ENCODE peak calls at places on chromosomes 6 and 20, in six cellular contexts. E is pancreas; Z is naive thymus-derived CD4-positive, alpha-beta T cell; V is psoas muscle; H is GM23248; M is fibroblast of lung. K is an unnamed sample.

GRCh38 chr20:14879839-14880238 is 542.4 kb upstream of the FLRT3 start:
- DNase-seq in V (no peak), Z (no peak), H (no peak), M (no peak), E (no peak), K (no peak)

GRCh38 chr6:72130327-72130726 is 244.0 kb downstream of the RIMS1 start:
- DNase-seq in H (no peak), M (no peak), E (no peak), V (no peak), Z (no peak), K (no peak)

GRCh38 chr6:44539701-44540100 is 152.2 kb downstream of the CDC5L start:
- DNase-seq in V (no peak), M (no peak), E (no peak), Z (no peak), H (no peak), K (no peak)

GRCh38 chr20:24504331-24505285 is 35.2 kb downstream of the SYNDIG1 start:
- DNase-seq in V (no peak), H (no peak), M (no peak), E (no peak), Z (no peak), K (no peak)

GRCh38 chr6:1580109-1580508 is 29.6 kb upstream of the FOXC1 start:
- DNase-seq in M (peak; percentile 23), V (no peak), Z (no peak), H (peak; percentile 49), E (no peak), K (no peak)

GRCh38 chr20:50504231-50504823 is 5.9 kb upstream of the PTPN1 start:
- DNase-seq in E (no peak), H (peak; percentile 28), M (peak; percentile 57), Z (no peak), V (no peak), K (no peak)

GRCh38 chr6:161342039-161342438 is 68.2 kb upstream of the AGPAT4 start:
- DNase-seq in M (no peak), Z (no peak), V (no peak), E (no peak), H (no peak), K (no peak)

GRCh38 chr20:53071833-53072232 is 99.7 kb downstream of the TSHZ2 start:
- DNase-seq in H (no peak), Z (no peak), M (no peak), V (no peak), E (no peak), K (no peak)

GRCh38 chr6:144332177-144332576 is 47.0 kb downstream of the UTRN start:
- DNase-seq in V (no peak), E (no peak), M (no peak), Z (no peak), H (no peak), K (no peak)

GRCh38 chr6:111646942-111647341 is 41.3 kb upstream of the TRAF3IP2 start:
- DNase-seq in V (peak; percentile 86), Z (no peak), E (no peak), H (peak; percentile 84), M (peak; percentile 94), K (no peak)

GRCh38 chr20:35582131-35582530 is 33.5 kb upstream of the SPAG4 start:
- DNase-seq in H (no peak), E (no peak), M (no peak), V (peak; percentile 5), Z (no peak), K (peak; percentile 29)

GRCh38 chr20:58838174-58838573 is 12.5 kb downstream of the GNAS-AS1 start:
- DNase-seq in Z (no peak), E (no peak), V (no peak), H (no peak), M (no peak), K (no peak)

GRCh38 chr20:8398289-8399051 is 266.4 kb downstream of the PLCB1 start:
- DNase-seq in M (no peak), H (no peak), V (no peak), E (no peak), Z (no peak), K (no peak)

GRCh38 chr6:153090241-153090930 is 40.7 kb downstream of the RGS17 start:
- DNase-seq in V (no peak), M (peak; percentile 83), Z (no peak), E (no peak), H (peak; percentile 89), K (no peak)

GRCh38 chr20:39909447-39909846 is 779.6 kb downstream of the MAFB start:
- DNase-seq in Z (no peak), M (no peak), H (no peak), E (no peak), V (peak; percentile 51), K (peak; percentile 49)

GRCh38 chr6:158086706-158087518 is 81.2 kb downstream of the SERAC1 start:
- DNase-seq in E (no peak), V (no peak), Z (no peak), H (no peak), M (peak; percentile 36), K (no peak)

GRCh38 chr6:50791900-50792508 is 26.7 kb upstream of the TFAP2B start:
- DNase-seq in M (peak; percentile 46), E (no peak), H (peak; percentile 75), V (no peak), Z (no peak), K (no peak)

GRCh38 chr6:86936834-86937218 is 502 bp upstream of the HTR1E start:
- DNase-seq in Z (no peak), M (no peak), H (no peak), V (no peak), E (no peak), K (no peak)

GRCh38 chr6:121780325-121781313 is 345.2 kb downstream of the GJA1 start:
- DNase-seq in E (peak; percentile 6), V (peak; percentile 95), Z (no peak), M (peak; percentile 95), H (peak; percentile 94), K (no peak)

GRCh38 chr6:3209114-3210023 is 18.1 kb downstream of the TUBB2B start:
- DNase-seq in Z (no peak), H (peak; percentile 99), E (no peak), V (peak; percentile 67), M (peak; percentile 93), K (peak; percentile 67)

GRCh38 chr6:131139599-131139998 is 4.3 kb downstream of the AKAP7 start:
- DNase-seq in Z (no peak), V (no peak), M (no peak), E (no peak), H (no peak), K (no peak)

GRCh38 chr20:22338140-22338708 is 246.1 kb downstream of the FOXA2 start:
- DNase-seq in E (no peak), Z (no peak), M (no peak), V (no peak), H (no peak), K (no peak)
- H3K27me3 ChIP-seq in E (no peaks in the 10 kb centered on the region), Z (no peaks in the 10 kb centered on the region), M (no peaks in the 10 kb centered on the region), V (no peaks in the 10 kb centered on the region), H (peaks cover 11% of the 10 kb centered on the region), K (peaks cover 12% of the 10 kb centered on the region)

GRCh38 chr20:47360489-47361267 is 4.2 kb upstream of the ZMYND8 start:
- DNase-seq in Z (no peak), H (peak; percentile 80), E (peak; percentile 76), V (peak; percentile 93), M (peak; percentile 96), K (peak; percentile 90)
- H3K4me1 ChIP-seq in Z (peaks cover 47% of the 10 kb centered on the region), H (peaks cover 54% of the 10 kb centered on the region), E (peaks cover 57% of the 10 kb centered on the region), V (peaks cover 64% of the 10 kb centered on the region), M (peaks cover 42% of the 10 kb centered on the region), K (peaks cover 56% of the 10 kb centered on the region)

GRCh38 chr6:26122402-26122792 is 35.2 kb downstream of the HFE start:
- DNase-seq in V (no peak), M (no peak), E (no peak), H (peak; percentile 46), Z (no peak), K (no peak)

GRCh38 chr6:26121141-26122004 is 34.1 kb downstream of the HFE start:
- DNase-seq in H (peak; percentile 15), E (no peak), M (peak; percentile 39), Z (no peak), V (no peak), K (no peak)

GRCh38 chr6:26118999-26119398 is 31.8 kb downstream of the HFE start:
- DNase-seq in V (no peak), M (no peak), E (no peak), Z (no peak), H (no peak), K (no peak)

GRCh38 chr6:26122005-26122388 is 34.8 kb downstream of the HFE start:
- DNase-seq in V (no peak), E (no peak), M (no peak), Z (no peak), H (no peak), K (no peak)

GRCh38 chr6:26120807-26121140 is 33.5 kb downstream of the HFE start:
- DNase-seq in V (no peak), Z (no peak), H (no peak), E (no peak), M (no peak), K (no peak)
- H3K27me3 ChIP-seq in V (no peaks in the 10 kb centered on the region), Z (no peaks in the 10 kb centered on the region), H (no peaks in the 10 kb centered on the region), E (no peaks in the 10 kb centered on the region), M (no peaks in the 10 kb centered on the region), K (no peaks in the 10 kb centered on the region)

DNA sequence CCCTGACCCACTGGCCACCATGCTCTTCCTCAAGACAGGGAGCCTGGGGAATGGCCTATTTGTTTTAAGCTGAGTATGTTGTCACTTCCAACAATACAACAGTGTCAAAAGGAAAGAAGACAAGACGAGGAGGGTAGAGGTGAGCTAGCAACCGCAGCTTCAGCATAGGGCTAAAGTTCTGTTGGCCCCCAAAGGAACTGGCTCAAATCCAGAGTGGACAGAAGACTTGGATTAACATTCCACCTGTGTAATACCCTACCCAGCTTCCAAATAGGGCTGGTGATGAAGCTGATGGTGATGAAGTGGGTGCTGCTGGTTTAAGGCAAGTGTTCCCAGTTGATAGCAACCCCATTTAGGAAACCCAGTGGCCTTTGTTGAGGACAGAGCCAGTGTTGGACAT is 31.7 kb upstream of the KCNK5 start:
- DNase-seq in E (no peak), M (no peak), V (no peak), H (no peak), Z (no peak), K (no peak)
- H3K4me1 ChIP-seq in E (peaks cover 6% of the 10 kb centered on the region), M (no peaks in the 10 kb centered on the region), V (no peaks in the 10 kb centered on the region), H (no peaks in the 10 kb centered on the region), Z (no peaks in the 10 kb centered on the region), K (peaks cover 6% of the 10 kb centered on the region)

DNA sequence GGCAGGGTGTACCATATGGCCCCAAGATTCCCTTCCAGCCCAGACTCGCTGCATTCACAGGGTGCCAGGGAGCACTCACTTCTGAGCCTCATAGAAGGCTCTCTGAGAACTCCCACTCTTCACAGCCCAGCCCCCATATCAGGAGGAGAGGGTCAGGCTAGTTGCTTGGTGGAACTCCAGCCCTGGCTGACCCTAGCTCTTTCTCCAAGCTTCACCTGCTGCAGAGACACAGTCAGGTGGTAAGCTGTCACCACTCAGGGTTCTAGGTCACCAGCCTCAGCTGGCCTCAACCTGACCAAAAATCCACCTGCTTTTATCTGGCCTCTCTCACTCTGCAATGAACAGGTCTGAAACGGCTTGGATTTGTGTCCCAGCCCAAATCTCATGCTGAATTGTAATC is 162.7 kb upstream of the MLN start:
- DNase-seq in H (no peak), Z (no peak), E (no peak), V (no peak), M (no peak), K (peak; percentile 4)
- H3K27me3 ChIP-seq in H (peaks cover 18% of the 10 kb centered on the region), Z (no peaks in the 10 kb centered on the region), E (no peaks in the 10 kb centered on the region), V (peaks cover 6% of the 10 kb centered on the region), M (peaks cover 7% of the 10 kb centered on the region), K (peaks cover 42% of the 10 kb centered on the region)

GRCh38 chr6:148768646-148769270 is 21.9 kb downstream of the UST start:
- DNase-seq in M (no peak), V (no peak), Z (no peak), H (no peak), E (no peak), K (no peak)
- H3K4me1 ChIP-seq in M (no peaks in the 10 kb centered on the region), V (no peaks in the 10 kb centered on the region), Z (no peaks in the 10 kb centered on the region), H (no peaks in the 10 kb centered on the region), E (peaks cover 16% of the 10 kb centered on the region), K (peaks cover 9% of the 10 kb centered on the region)